ENCODE peak calls at places on chromosomes 3 and 15, in six cellular contexts. One of them, this sample, is unnamed.
A peak's percentile ranks its signal among the peaks of the same experiment; 100 is the strongest.

GRCh38 chr15:80531388-80532184 is 127.4 kb downstream of the ARNT2 start:
- DNase-seq in upper lobe of left lung: peak; percentile 10
- DNase-seq in transverse colon: no peak
- DNase-seq in CD4-positive, CD25-positive, alpha-beta regulatory T cell: no peak
- DNase-seq in CD8-positive, alpha-beta memory T cell: no peak
- DNase-seq in tibial artery: no peak
- DNase-seq in this sample: no peak

GRCh38 chr15:61051570-61052031 is 177.5 kb downstream of the RORA start:
- DNase-seq in upper lobe of left lung: no peak
- DNase-seq in transverse colon: peak; percentile 32
- DNase-seq in CD4-positive, CD25-positive, alpha-beta regulatory T cell: no peak
- DNase-seq in CD8-positive, alpha-beta memory T cell: no peak
- DNase-seq in tibial artery: peak; percentile 76
- DNase-seq in this sample: peak; percentile 58

GRCh38 chr15:31360158-31360561 is 33.5 kb downstream of the KLF13 start:
- DNase-seq in upper lobe of left lung: no peak
- DNase-seq in transverse colon: no peak
- DNase-seq in CD4-positive, CD25-positive, alpha-beta regulatory T cell: no peak
- DNase-seq in CD8-positive, alpha-beta memory T cell: no peak
- DNase-seq in tibial artery: no peak
- DNase-seq in this sample: no peak

GRCh38 chr15:59828871-59829270 is 139.8 kb upstream of the BNIP2 start:
- DNase-seq in upper lobe of left lung: peak; percentile 11
- DNase-seq in transverse colon: no peak
- DNase-seq in CD4-positive, CD25-positive, alpha-beta regulatory T cell: no peak
- DNase-seq in CD8-positive, alpha-beta memory T cell: no peak
- DNase-seq in tibial artery: no peak
- DNase-seq in this sample: no peak

GRCh38 chr3:65876028-65876420 is 162.7 kb downstream of the MAGI1 start:
- DNase-seq in upper lobe of left lung: no peak
- DNase-seq in transverse colon: no peak
- DNase-seq in CD4-positive, CD25-positive, alpha-beta regulatory T cell: no peak
- DNase-seq in CD8-positive, alpha-beta memory T cell: no peak
- DNase-seq in tibial artery: no peak
- DNase-seq in this sample: no peak

GRCh38 chr3:77254967-77255831 is 215.3 kb downstream of the ROBO2 start:
- DNase-seq in upper lobe of left lung: no peak
- DNase-seq in transverse colon: peak; percentile 16
- DNase-seq in CD4-positive, CD25-positive, alpha-beta regulatory T cell: no peak
- DNase-seq in CD8-positive, alpha-beta memory T cell: no peak
- DNase-seq in tibial artery: no peak
- DNase-seq in this sample: no peak

GRCh38 chr3:128549283-128550112 is 56.5 kb upstream of the GATA2 start:
- DNase-seq in upper lobe of left lung: peak; percentile 69
- DNase-seq in transverse colon: no peak
- DNase-seq in CD4-positive, CD25-positive, alpha-beta regulatory T cell: no peak
- DNase-seq in CD8-positive, alpha-beta memory T cell: no peak
- DNase-seq in tibial artery: no peak
- DNase-seq in this sample: peak; percentile 60

GRCh38 chr3:138781012-138781470 is 53.7 kb downstream of the PIK3CB start:
- DNase-seq in upper lobe of left lung: no peak
- DNase-seq in transverse colon: no peak
- DNase-seq in CD4-positive, CD25-positive, alpha-beta regulatory T cell: peak; percentile 19
- DNase-seq in CD8-positive, alpha-beta memory T cell: peak; percentile 83
- DNase-seq in tibial artery: no peak
- DNase-seq in this sample: no peak

GRCh38 chr15:101406014-101406413 is 83.5 kb downstream of the PCSK6 start:
- DNase-seq in upper lobe of left lung: no peak
- DNase-seq in transverse colon: no peak
- DNase-seq in CD4-positive, CD25-positive, alpha-beta regulatory T cell: no peak
- DNase-seq in CD8-positive, alpha-beta memory T cell: no peak
- DNase-seq in tibial artery: no peak
- DNase-seq in this sample: no peak

GRCh38 chr3:110684436-110684835 is 387.2 kb upstream of the NECTIN3 start:
- DNase-seq in upper lobe of left lung: no peak
- DNase-seq in transverse colon: no peak
- DNase-seq in CD4-positive, CD25-positive, alpha-beta regulatory T cell: no peak
- DNase-seq in CD8-positive, alpha-beta memory T cell: no peak
- DNase-seq in tibial artery: no peak
- DNase-seq in this sample: no peak

GRCh38 chr3:110686691-110687090 is 384.9 kb upstream of the NECTIN3 start:
- DNase-seq in upper lobe of left lung: no peak
- DNase-seq in transverse colon: no peak
- DNase-seq in CD4-positive, CD25-positive, alpha-beta regulatory T cell: no peak
- DNase-seq in CD8-positive, alpha-beta memory T cell: no peak
- DNase-seq in tibial artery: no peak
- DNase-seq in this sample: no peak

GRCh38 chr3:110685630-110686029 is 386.0 kb upstream of the NECTIN3 start:
- DNase-seq in upper lobe of left lung: no peak
- DNase-seq in transverse colon: no peak
- DNase-seq in CD4-positive, CD25-positive, alpha-beta regulatory T cell: no peak
- DNase-seq in CD8-positive, alpha-beta memory T cell: no peak
- DNase-seq in tibial artery: no peak
- DNase-seq in this sample: no peak

GRCh38 chr3:110687138-110687537 is 384.5 kb upstream of the NECTIN3 start:
- DNase-seq in upper lobe of left lung: no peak
- DNase-seq in transverse colon: no peak
- DNase-seq in CD4-positive, CD25-positive, alpha-beta regulatory T cell: no peak
- DNase-seq in CD8-positive, alpha-beta memory T cell: no peak
- DNase-seq in tibial artery: no peak
- DNase-seq in this sample: no peak
- H3K4me1 ChIP-seq in upper lobe of left lung: no peaks in the 10 kb centered on the region
- H3K4me1 ChIP-seq in transverse colon: no peaks in the 10 kb centered on the region
- H3K4me1 ChIP-seq in CD4-positive, CD25-positive, alpha-beta regulatory T cell: no peaks in the 10 kb centered on the region
- H3K4me1 ChIP-seq in CD8-positive, alpha-beta memory T cell: no peaks in the 10 kb centered on the region
- H3K4me1 ChIP-seq in tibial artery: no peaks in the 10 kb centered on the region
- H3K4me1 ChIP-seq in this sample: no peaks in the 10 kb centered on the region

GRCh38 chr3:56754753-56755365 is 46.9 kb downstream of the ARHGEF3 start:
- DNase-seq in upper lobe of left lung: no peak
- DNase-seq in transverse colon: peak; percentile 19
- DNase-seq in CD4-positive, CD25-positive, alpha-beta regulatory T cell: no peak
- DNase-seq in CD8-positive, alpha-beta memory T cell: peak; percentile 38
- DNase-seq in tibial artery: no peak
- DNase-seq in this sample: no peak
- H3K4me1 ChIP-seq in upper lobe of left lung: peaks cover 75% of the 10 kb centered on the region
- H3K4me1 ChIP-seq in transverse colon: peaks cover 11% of the 10 kb centered on the region
- H3K4me1 ChIP-seq in CD4-positive, CD25-positive, alpha-beta regulatory T cell: peaks cover 60% of the 10 kb centered on the region
- H3K4me1 ChIP-seq in CD8-positive, alpha-beta memory T cell: peaks cover 74% of the 10 kb centered on the region
- H3K4me1 ChIP-seq in tibial artery: peaks cover 6% of the 10 kb centered on the region
- H3K4me1 ChIP-seq in this sample: no peaks in the 10 kb centered on the region

GRCh38 chr15:35725353-35725752 is 179.4 kb upstream of the DPH6 start:
- DNase-seq in upper lobe of left lung: no peak
- DNase-seq in transverse colon: no peak
- DNase-seq in CD4-positive, CD25-positive, alpha-beta regulatory T cell: no peak
- DNase-seq in CD8-positive, alpha-beta memory T cell: no peak
- DNase-seq in tibial artery: no peak
- DNase-seq in this sample: no peak

GRCh38 chr15:35724626-35725025 is 178.7 kb upstream of the DPH6 start:
- DNase-seq in upper lobe of left lung: no peak
- DNase-seq in transverse colon: no peak
- DNase-seq in CD4-positive, CD25-positive, alpha-beta regulatory T cell: no peak
- DNase-seq in CD8-positive, alpha-beta memory T cell: no peak
- DNase-seq in tibial artery: no peak
- DNase-seq in this sample: no peak

GRCh38 chr15:35723120-35723707 is 177.2 kb upstream of the DPH6 start:
- DNase-seq in upper lobe of left lung: no peak
- DNase-seq in transverse colon: no peak
- DNase-seq in CD4-positive, CD25-positive, alpha-beta regulatory T cell: no peak
- DNase-seq in CD8-positive, alpha-beta memory T cell: no peak
- DNase-seq in tibial artery: no peak
- DNase-seq in this sample: no peak

GRCh38 chr15:35722506-35722905 is 176.5 kb upstream of the DPH6 start:
- DNase-seq in upper lobe of left lung: no peak
- DNase-seq in transverse colon: no peak
- DNase-seq in CD4-positive, CD25-positive, alpha-beta regulatory T cell: no peak
- DNase-seq in CD8-positive, alpha-beta memory T cell: no peak
- DNase-seq in tibial artery: no peak
- DNase-seq in this sample: no peak

GRCh38 chr15:35723852-35724251 is 177.9 kb upstream of the DPH6 start:
- DNase-seq in upper lobe of left lung: no peak
- DNase-seq in transverse colon: no peak
- DNase-seq in CD4-positive, CD25-positive, alpha-beta regulatory T cell: no peak
- DNase-seq in CD8-positive, alpha-beta memory T cell: no peak
- DNase-seq in tibial artery: no peak
- DNase-seq in this sample: no peak
- H3K4me1 ChIP-seq in upper lobe of left lung: peaks cover 6% of the 10 kb centered on the region
- H3K4me1 ChIP-seq in transverse colon: no peaks in the 10 kb centered on the region
- H3K4me1 ChIP-seq in CD4-positive, CD25-positive, alpha-beta regulatory T cell: no peaks in the 10 kb centered on the region
- H3K4me1 ChIP-seq in CD8-positive, alpha-beta memory T cell: no peaks in the 10 kb centered on the region
- H3K4me1 ChIP-seq in tibial artery: no peaks in the 10 kb centered on the region
- H3K4me1 ChIP-seq in this sample: no peaks in the 10 kb centered on the region

GRCh38 chr3:48088056-48088748 is 72.0 kb upstream of the MAP4 start:
- DNase-seq in upper lobe of left lung: no peak
- DNase-seq in transverse colon: no peak
- DNase-seq in CD4-positive, CD25-positive, alpha-beta regulatory T cell: peak; percentile 4
- DNase-seq in CD8-positive, alpha-beta memory T cell: no peak
- DNase-seq in tibial artery: no peak
- DNase-seq in this sample: peak; percentile 46
- H3K4me1 ChIP-seq in upper lobe of left lung: peaks cover 26% of the 10 kb centered on the region
- H3K4me1 ChIP-seq in transverse colon: peaks cover 22% of the 10 kb centered on the region
- H3K4me1 ChIP-seq in CD4-positive, CD25-positive, alpha-beta regulatory T cell: peaks cover 31% of the 10 kb centered on the region
- H3K4me1 ChIP-seq in CD8-positive, alpha-beta memory T cell: peaks cover 18% of the 10 kb centered on the region
- H3K4me1 ChIP-seq in tibial artery: peaks cover 45% of the 10 kb centered on the region
- H3K4me1 ChIP-seq in this sample: peaks cover 4% of the 10 kb centered on the region

DNA sequence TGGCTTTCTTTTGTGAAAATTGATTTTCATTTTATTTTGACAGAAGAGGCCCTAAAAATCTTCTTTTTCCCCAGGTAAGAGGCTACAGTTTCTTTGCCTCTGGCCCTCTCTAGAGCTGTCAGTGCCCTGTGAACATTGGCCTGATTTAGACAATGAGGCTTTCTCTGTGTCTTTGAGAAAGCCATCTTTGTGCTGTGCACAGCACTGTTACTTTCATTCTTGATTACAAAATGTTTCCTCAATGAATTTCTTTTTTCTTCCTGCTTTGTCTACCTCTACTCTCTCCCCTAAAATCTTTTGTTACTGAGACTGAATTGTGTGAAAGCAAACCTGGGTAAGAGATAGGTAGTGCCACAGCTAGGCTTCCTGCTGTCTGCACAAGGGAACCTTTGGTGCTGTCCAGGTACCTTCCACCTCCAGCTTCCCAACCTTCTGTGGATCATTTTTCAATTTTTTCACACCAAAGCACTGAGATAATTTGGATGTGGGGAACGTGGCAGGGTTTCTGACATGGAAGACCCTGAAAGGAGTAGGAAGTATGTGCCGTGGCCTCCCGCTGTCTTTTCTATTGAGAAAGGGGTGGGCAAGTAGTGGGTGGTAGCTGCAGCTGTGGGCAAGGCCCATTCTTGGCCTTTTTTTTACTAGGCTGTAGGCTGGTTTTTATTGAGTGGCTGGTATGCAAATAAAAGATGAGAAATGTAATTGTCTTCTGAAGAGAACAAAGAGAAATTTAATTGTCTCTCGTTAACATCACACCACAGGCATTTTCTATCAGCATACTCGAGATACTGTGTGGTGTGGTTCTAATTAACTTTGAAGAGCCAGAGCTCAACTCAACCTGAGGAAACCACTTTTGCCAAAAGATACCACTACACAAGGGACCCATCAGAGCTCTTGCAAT is 21.0 kb downstream of the RAB8B start:
- DNase-seq in upper lobe of left lung: no peak
- DNase-seq in transverse colon: no peak
- DNase-seq in CD4-positive, CD25-positive, alpha-beta regulatory T cell: no peak
- DNase-seq in CD8-positive, alpha-beta memory T cell: peak; percentile 31
- DNase-seq in tibial artery: no peak
- DNase-seq in this sample: no peak
- H3K4me1 ChIP-seq in upper lobe of left lung: peaks cover 35% of the 10 kb centered on the region
- H3K4me1 ChIP-seq in transverse colon: peaks cover 16% of the 10 kb centered on the region
- H3K4me1 ChIP-seq in CD4-positive, CD25-positive, alpha-beta regulatory T cell: peaks cover 82% of the 10 kb centered on the region
- H3K4me1 ChIP-seq in CD8-positive, alpha-beta memory T cell: peaks cover 80% of the 10 kb centered on the region
- H3K4me1 ChIP-seq in tibial artery: no peaks in the 10 kb centered on the region
- H3K4me1 ChIP-seq in this sample: peaks cover 5% of the 10 kb centered on the region

GRCh38 chr3:136750922-136751258 is 1.3 kb downstream of the STAG1 start:
- DNase-seq in upper lobe of left lung: no peak
- DNase-seq in transverse colon: no peak
- DNase-seq in CD4-positive, CD25-positive, alpha-beta regulatory T cell: no peak
- DNase-seq in CD8-positive, alpha-beta memory T cell: no peak
- DNase-seq in tibial artery: no peak
- DNase-seq in this sample: no peak
- H3K4me1 ChIP-seq in upper lobe of left lung: peaks cover 31% of the 10 kb centered on the region
- H3K4me1 ChIP-seq in transverse colon: peaks cover 35% of the 10 kb centered on the region
- H3K4me1 ChIP-seq in CD4-positive, CD25-positive, alpha-beta regulatory T cell: peaks cover 51% of the 10 kb centered on the region
- H3K4me1 ChIP-seq in CD8-positive, alpha-beta memory T cell: peaks cover 40% of the 10 kb centered on the region
- H3K4me1 ChIP-seq in tibial artery: peaks cover 50% of the 10 kb centered on the region
- H3K4me1 ChIP-seq in this sample: no peaks in the 10 kb centered on the region

GRCh38 chr15:74777769-74778598 is 3.9 kb upstream of the CSK start:
- DNase-seq in upper lobe of left lung: no peak
- DNase-seq in transverse colon: no peak
- DNase-seq in CD4-positive, CD25-positive, alpha-beta regulatory T cell: no peak
- DNase-seq in CD8-positive, alpha-beta memory T cell: no peak
- DNase-seq in tibial artery: no peak
- DNase-seq in this sample: no peak
- H3K4me1 ChIP-seq in upper lobe of left lung: peaks cover 53% of the 10 kb centered on the region
- H3K4me1 ChIP-seq in transverse colon: peaks cover 61% of the 10 kb centered on the region
- H3K4me1 ChIP-seq in CD4-positive, CD25-positive, alpha-beta regulatory T cell: peaks cover 78% of the 10 kb centered on the region
- H3K4me1 ChIP-seq in CD8-positive, alpha-beta memory T cell: peaks cover 72% of the 10 kb centered on the region
- H3K4me1 ChIP-seq in tibial artery: peaks cover 29% of the 10 kb centered on the region
- H3K4me1 ChIP-seq in this sample: peaks cover 9% of the 10 kb centered on the region

This sample was measured in uterus.